ENCODE peak calls at places on chromosomes 1 and 21, in eight cellular contexts. N is amniotic stem cell, U is left cardiac atrium, C is NCI-H510A treated with DMSO at 0.1 percent for 48 hours, M is ELF-1, L is AG09319, J is IMR-90, B is LNCaP clone FGC. W is an unnamed sample.

GRCh38 chr1:118254001-118254400 is 69.0 kb upstream of the SPAG17 start:
- DNase-seq in M (no peak), L (no peak), B (no peak), J (no peak), U (no peak), C (no peak), N (no peak), W (no peak)

GRCh38 chr1:155016231-155016831 is 13.7 kb downstream of the ZBTB7B start:
- DNase-seq in U (peak), L (no peak), N (no peak), C (no peak), B (no peak), M (no peak), J (no peak), W (no peak)

GRCh38 chr1:11525151-11525505 is 46.2 kb downstream of the DISP3 start:
- DNase-seq in B (no peak), L (no peak), U (no peak), J (no peak), M (no peak), N (no peak), C (no peak), W (no peak)

GRCh38 chr21:38303300-38303699 is 46.5 kb downstream of the KCNJ15 start:
- DNase-seq in L (no peak), M (no peak), C (no peak), J (peak), U (peak), N (peak), B (peak), W (peak)

GRCh38 chr1:25486602-25487001 is 55.9 kb downstream of the MACO1 start:
- DNase-seq in M (no peak), L (no peak), N (no peak), C (peak), B (no peak), U (no peak), J (peak), W (peak)

GRCh38 chr1:1058921-1059493 is 15.1 kb downstream of the RNF223 start:
- DNase-seq in J (no peak), C (peak), U (no peak), L (no peak), B (no peak), N (no peak), M (peak), W (no peak)

GRCh38 chr21:41833138-41834115 is 45.7 kb downstream of the PRDM15 start:
- DNase-seq in N (no peak), C (no peak), J (no peak), U (no peak), B (no peak), L (no peak), M (no peak), W (no peak)

GRCh38 chr1:10380594-10381275 is 18.1 kb upstream of the PGD start:
- DNase-seq in L (peak), N (peak), U (peak), C (no peak), B (no peak), M (no peak), J (peak), W (peak)

GRCh38 chr1:180199018-180199417 is 31.0 kb upstream of the LHX4 start:
- DNase-seq in U (no peak), M (no peak), N (no peak), J (no peak), B (no peak), C (no peak), L (no peak), W (no peak)

GRCh38 chr1:117652421-117652820 is 46.6 kb downstream of the TENT5C start:
- DNase-seq in B (no peak), M (no peak), U (no peak), J (peak), N (no peak), L (no peak), C (no peak), W (no peak)

GRCh38 chr1:30760596-30761311 is 3.2 kb upstream of the LAPTM5 start:
- DNase-seq in J (no peak), B (no peak), L (no peak), M (peak), N (no peak), U (no peak), C (no peak), W (no peak)

W was measured in AG20443.